ENCODE peak calls at places on chromosomes 16 and 17, in seven cellular contexts. T is ELR; S is AG09309; L is adipocyte; P is kidney glomerular epithelial cell; Q is stimulated activated CD8-positive, alpha-beta memory T cell treated with anti-CD3 and anti-CD28 coated beads, Interleukin-7, amount 100 ng/mL, for 1 hour; V is cardiac fibroblast. B is an unnamed sample.

GRCh38 chr17:49055181-49055927 is 58.2 kb downstream of the IGF2BP1 start:
- DNase-seq in V (no peak), L (no peak), T (no peak), P (no peak), Q (no peak), S (no peak), B (no peak)

GRCh38 chr17:45388604-45389325 is 43.9 kb downstream of the ARHGAP27 start:
- DNase-seq in S (no peak), T (peak; percentile 78), V (no peak), P (no peak), Q (no peak), L (peak; percentile 23), B (no peak)

GRCh38 chr16:52528393-52529080 is 18.4 kb downstream of the TOX3 start:
- DNase-seq in T (no peak), S (no peak), P (no peak), V (no peak), Q (no peak), L (no peak), B (no peak)

GRCh38 chr17:9443811-9444210 is 131.8 kb downstream of the STX8 start:
- DNase-seq in Q (no peak), P (no peak), V (no peak), S (no peak), T (peak; percentile 19), L (no peak), B (no peak)

GRCh38 chr16:12576878-12577277 is 226.8 kb downstream of the CPPED1 start:
- DNase-seq in S (no peak), L (no peak), T (no peak), P (no peak), V (no peak), Q (no peak), B (no peak)

GRCh38 chr16:89822188-89823086 is 5.8 kb upstream of the SPIRE2 start:
- DNase-seq in L (no peak), Q (no peak), T (no peak), P (no peak), V (no peak), S (no peak), B (no peak)

GRCh38 chr17:47276868-47277267 is 23.2 kb downstream of the ITGB3 start:
- DNase-seq in L (peak; percentile 87), Q (no peak), P (peak; percentile 39), T (peak; percentile 60), S (peak; percentile 68), V (peak; percentile 88), B (peak; percentile 35)

GRCh38 chr16:9821970-9822369 is 360.3 kb downstream of the GRIN2A start:
- DNase-seq in P (no peak), S (no peak), V (no peak), L (no peak), Q (no peak), T (no peak), B (no peak)

GRCh38 chr16:77971306-77972131 is 50.8 kb upstream of the CLEC3A start:
- DNase-seq in T (peak; percentile 57), S (peak; percentile 51), L (peak; percentile 53), P (peak; percentile 44), V (peak; percentile 75), Q (peak; percentile 28), B (peak; percentile 9)

GRCh38 chr17:77445030-77445907 is 304.5 kb downstream of the SEC14L1 start:
- DNase-seq in L (no peak), Q (peak; percentile 41), T (no peak), P (no peak), V (peak; percentile 88), S (no peak), B (no peak)

GRCh38 chr17:17467720-17468119 is 9.1 kb upstream of the MED9 start:
- DNase-seq in V (peak; percentile 7), Q (no peak), L (no peak), T (peak; percentile 42), P (no peak), S (no peak), B (no peak)

GRCh38 chr17:75048396-75048933 is 1.4 kb downstream of the KCTD2 start:
- DNase-seq in P (no peak), L (peak; percentile 59), T (peak; percentile 20), V (peak; percentile 83), Q (no peak), S (no peak), B (no peak)

GRCh38 chr16:17470871-17471744 is at the start of gene XYLT1:
- DNase-seq in P (peak; percentile 0), Q (no peak), T (peak; percentile 94), L (peak; percentile 94), S (peak; percentile 95), V (peak; percentile 78), B (peak; percentile 67)

GRCh38 chr17:258906-259305 is 77.5 kb upstream of the DOC2B start:
- DNase-seq in S (no peak), Q (no peak), V (no peak), T (no peak), P (no peak), L (no peak), B (no peak)

GRCh38 chr17:41489531-41489930 is at the start of gene KRT36:
- DNase-seq in P (no peak), T (no peak), V (no peak), L (no peak), S (no peak), Q (no peak), B (no peak)

GRCh38 chr17:10624966-10625365 is 32.1 kb downstream of the MYH3 start:
- DNase-seq in S (no peak), P (no peak), L (no peak), Q (no peak), V (no peak), T (no peak), B (no peak)

GRCh38 chr17:27203241-27203640 is 90.7 kb upstream of the WSB1 start:
- DNase-seq in S (no peak), L (no peak), P (no peak), V (no peak), Q (no peak), T (no peak), B (no peak)

B was measured in GOT3.